ENCODE peak calls at places on chromosomes 4 and X, in six cellular contexts. G is upper lobe of right lung, F is endothelial cell of umbilical vein, V is K562, A is IMR-90, H is brain microvascular endothelial cell. C is an unnamed sample.
A peak's percentile ranks its signal among the peaks of the same experiment; 100 is the strongest.

GRCh38 chr4:98430708-98431403 is 169.7 kb downstream of the RAP1GDS1 start:
- DNase-seq in V (no peak), F (no peak), G (no peak), A (peak; percentile 96), H (peak; percentile 88), C (no peak)

GRCh38 chr4:66284991-66285451 is 614.7 kb upstream of the EPHA5 start:
- DNase-seq in G (peak; percentile 27), F (no peak), V (no peak), H (no peak), A (no peak), C (no peak)

GRCh38 chrX:47645530-47645929 is 4.8 kb downstream of the ELK1 start:
- DNase-seq in F (no peak), G (no peak), A (no peak), H (no peak), V (no peak), C (no peak)

GRCh38 chr4:144699565-144699964 is 53.6 kb downstream of the HHIP start:
- DNase-seq in G (no peak), V (no peak), A (peak; percentile 38), H (no peak), F (peak; percentile 90), C (no peak)

GRCh38 chr4:140150886-140151699 is 2.9 kb downstream of the MAML3 start:
- DNase-seq in G (peak; percentile 94), V (peak; percentile 75), A (peak; percentile 97), H (peak; percentile 84), F (peak; percentile 96), C (peak; percentile 87)

GRCh38 chr4:122542411-122543236 is 78.2 kb downstream of the IL21 start:
- DNase-seq in V (no peak), H (peak; percentile 73), F (peak; percentile 56), A (peak; percentile 65), G (no peak), C (no peak)

GRCh38 chrX:44344687-44345086 is 1.2 kb upstream of the EFHC2 start:
- DNase-seq in A (no peak), G (no peak), H (no peak), F (no peak), V (peak; percentile 42), C (no peak)

GRCh38 chr4:179605196-179605595 is 2163.0 kb upstream of the AGA start:
- DNase-seq in V (no peak), A (peak; percentile 92), F (no peak), G (no peak), H (peak; percentile 33), C (no peak)

GRCh38 chr4:85092536-85092935 is 126.0 kb upstream of the WDFY3 start:
- DNase-seq in G (no peak), A (no peak), V (no peak), F (no peak), H (no peak), C (no peak)

GRCh38 chr4:16197842-16198241 is 28.4 kb downstream of the TAPT1 start:
- DNase-seq in G (no peak), A (no peak), F (no peak), H (no peak), V (no peak), C (no peak)

GRCh38 chrX:80602017-80602765 is 181.9 kb downstream of the TENT5D start:
- DNase-seq in F (no peak), A (no peak), G (no peak), V (no peak), H (no peak), C (no peak)

GRCh38 chr4:5980436-5981155 is 37.6 kb downstream of the C4orf50 start:
- DNase-seq in G (no peak), F (no peak), H (no peak), V (no peak), A (no peak), C (peak; percentile 39)

GRCh38 chrX:154751669-154752271 is 893 bp upstream of the GAB3 start:
- DNase-seq in G (no peak), A (no peak), H (no peak), F (peak; percentile 24), V (peak; percentile 51), C (no peak)

GRCh38 chr4:100428051-100428450 is 89.8 kb downstream of the EMCN start:
- DNase-seq in V (no peak), A (peak; percentile 45), H (peak; percentile 39), G (no peak), F (peak; percentile 40), C (no peak)

GRCh38 chr4:113976937-113977855 is 2.3 kb downstream of the ARSJ start:
- DNase-seq in F (peak; percentile 73), V (no peak), A (peak; percentile 31), H (no peak), G (no peak), C (no peak)

GRCh38 chrX:76427560-76428242 is at the start of gene MAGEE1:
- DNase-seq in V (peak; percentile 61), A (peak; percentile 37), H (peak; percentile 37), G (peak; percentile 88), F (peak; percentile 51), C (peak; percentile 74)

GRCh38 chrX:112056886-112057285 is 25.7 kb downstream of the TRPC5 start:
- DNase-seq in A (no peak), G (no peak), F (no peak), V (no peak), H (no peak), C (no peak)

GRCh38 chrX:19535481-19535880 is 20.2 kb upstream of the MAP3K15 start:
- DNase-seq in G (no peak), H (no peak), A (peak; percentile 24), F (no peak), V (no peak), C (no peak)

GRCh38 chr4:46123872-46124755 is at the start of gene GABRG1:
- DNase-seq in A (no peak), H (no peak), F (no peak), G (peak; percentile 33), V (no peak), C (no peak)
- H3K4me3 ChIP-seq in A (no peak within 1 kb of the TSS), H (no peak within 1 kb of the TSS), F (no peak within 1 kb of the TSS), G (no peak within 1 kb of the TSS), V (no peak within 1 kb of the TSS), C (no peak within 1 kb of the TSS)

DNA sequence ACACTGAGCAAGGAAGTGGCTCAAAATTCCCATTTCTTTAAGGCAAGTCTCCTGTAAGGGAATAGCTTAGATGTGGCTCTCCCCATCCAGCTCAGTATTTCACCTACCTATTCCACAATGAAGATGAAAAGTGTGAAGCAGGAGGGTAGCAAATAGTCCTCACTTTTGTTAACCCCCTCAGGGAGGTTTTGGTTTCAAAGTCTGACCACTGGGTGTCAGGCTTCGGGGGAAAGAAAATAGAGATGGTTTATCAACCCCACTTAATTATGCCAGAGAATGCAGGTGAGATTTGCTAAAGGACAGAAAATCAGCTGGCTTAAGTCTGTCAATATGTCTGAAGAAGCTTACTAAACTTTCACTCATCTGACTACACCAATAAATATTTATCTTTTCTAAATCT is 69.5 kb downstream of the DHX15 start:
- DNase-seq in G (no peak), F (no peak), H (no peak), V (peak; percentile 37), A (no peak), C (no peak)
- TF ChIP-seq CTCF in G (no peak), F (no peak), H (peak; percentile 52), V (no peak), A (peak; percentile 22), C (peak; percentile 32)

DNA sequence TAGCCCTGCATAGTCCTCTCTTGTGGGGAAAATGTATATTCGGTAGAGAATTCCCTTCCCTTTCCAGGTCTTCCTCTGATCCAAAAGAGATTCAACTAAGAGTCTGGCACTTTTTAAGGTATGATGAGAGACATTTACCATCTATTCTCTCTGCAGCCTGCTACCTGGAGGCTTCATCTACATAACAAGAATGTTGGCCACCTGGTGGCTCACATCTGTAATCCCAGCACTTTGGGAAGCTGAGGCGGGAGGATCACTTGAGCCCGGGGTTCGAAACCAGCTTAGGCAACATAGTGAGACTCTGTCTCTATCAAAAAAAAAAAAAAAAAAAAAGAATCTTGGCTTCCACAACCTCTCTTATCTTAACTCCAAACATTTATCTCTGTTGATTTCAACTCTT is 40.4 kb upstream of the NOCT start:
- DNase-seq in F (no peak), V (no peak), H (no peak), A (no peak), G (no peak), C (no peak)
- H3K4me3 ChIP-seq in F (no peak overlapping the region), V (no peak overlapping the region), H (no peak overlapping the region), A (no peak overlapping the region), G (no peak overlapping the region), C (no peak overlapping the region)

GRCh38 chr4:40403079-40403478 is 67.9 kb downstream of the CHRNA9 start:
- DNase-seq in H (no peak), A (no peak), V (no peak), G (no peak), F (no peak), C (no peak)
- TF ChIP-seq CTCF in H (no peak), A (no peak), V (no peak), G (no peak), F (no peak), C (no peak)

GRCh38 chr4:143558823-143559756 is 45.6 kb downstream of the SMARCA5 start:
- DNase-seq in V (no peak), F (peak; percentile 85), A (peak; percentile 20), G (peak; percentile 85), H (peak; percentile 24), C (peak; percentile 73)
- H3K4me3 ChIP-seq in V (no peak overlapping the region), F (peak overlapping the region; percentile 39), A (peak overlapping the region; percentile 48), G (peak overlapping the region; percentile 64), H (peak overlapping the region; percentile 63), C (peak overlapping the region; percentile 72)

GRCh38 chr4:17690135-17690534 is 75.7 kb downstream of the MED28 start:
- DNase-seq in V (no peak), A (no peak), H (no peak), G (no peak), F (no peak), C (no peak)

GRCh38 chr4:17690898-17691297 is 76.5 kb downstream of the MED28 start:
- DNase-seq in A (no peak), V (no peak), H (no peak), F (no peak), G (no peak), C (no peak)

GRCh38 chr4:17681921-17682566 is 67.6 kb downstream of the MED28 start:
- DNase-seq in F (no peak), G (no peak), A (no peak), V (no peak), H (no peak), C (no peak)

GRCh38 chr4:17688011-17688441 is 73.6 kb downstream of the MED28 start:
- DNase-seq in V (no peak), A (no peak), F (no peak), G (no peak), H (no peak), C (no peak)

DNA sequence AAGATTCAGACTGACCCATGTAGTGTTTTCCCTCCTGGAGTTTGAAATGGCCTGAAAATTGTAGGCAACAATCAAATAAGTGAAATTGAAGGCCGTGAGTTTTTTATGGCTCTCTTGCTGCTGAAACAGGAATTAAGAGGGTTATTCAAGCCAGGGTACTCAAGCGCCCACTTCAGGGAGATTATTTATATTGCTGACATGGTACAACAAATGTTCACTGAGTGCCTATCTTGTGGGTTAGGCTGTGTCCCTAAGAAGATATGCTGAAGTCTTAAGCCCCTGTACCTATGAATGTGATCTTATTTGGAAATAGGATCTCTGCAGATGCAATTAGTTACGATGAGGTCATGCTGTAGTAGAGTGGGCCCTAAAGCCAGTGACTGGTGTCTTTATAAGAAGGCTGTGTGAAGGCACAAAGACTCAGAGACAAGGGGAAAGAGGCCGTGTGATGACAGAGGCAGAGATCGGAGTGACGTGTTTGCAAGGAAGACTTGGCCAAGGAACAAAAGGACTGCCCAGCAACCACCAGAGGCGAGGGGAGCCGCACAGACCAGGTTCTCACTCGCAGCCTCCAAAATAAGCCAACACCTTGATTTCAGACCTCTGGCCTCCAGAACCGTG is 72.9 kb downstream of the MED28 start:
- DNase-seq in V (no peak), G (no peak), F (no peak), H (no peak), A (no peak), C (no peak)
- TF ChIP-seq CTCF in V (no peak), G (no peak), F (no peak), H (no peak), A (no peak), C (no peak)

GRCh38 chr4:38675167-38676121 is 11.4 kb downstream of the KLF3 start:
- DNase-seq in V (peak; percentile 55), F (peak; percentile 86), G (no peak), H (peak; percentile 92), A (peak; percentile 88), C (peak; percentile 81)
- H3K4me3 ChIP-seq in V (no peak overlapping the region), F (no peak overlapping the region), G (no peak overlapping the region), H (no peak overlapping the region), A (no peak overlapping the region), C (no peak overlapping the region)